ENCODE peak calls at places on chromosomes 7 and 10, in nine cellular contexts. One of them, this sample, is unnamed.

GRCh38 chr10:115624448-115624847 is 531.3 kb downstream of the ATRNL1 start:
- DNase-seq in CD4-positive, alpha-beta T cell: no peak
- DNase-seq in fibroblast of pulmonary artery: no peak
- DNase-seq in fibroblast of lung: peak; percentile 1
- DNase-seq in AG04450: no peak
- DNase-seq in cardiac muscle cell: peak; percentile 3
- DNase-seq in AG04449: no peak
- DNase-seq in GM20000: no peak
- DNase-seq in gastrocnemius medialis: no peak
- DNase-seq in this sample: no peak

GRCh38 chr7:106114735-106115383 is 2.7 kb upstream of the SYPL1 start:
- DNase-seq in CD4-positive, alpha-beta T cell: peak; percentile 21
- DNase-seq in fibroblast of pulmonary artery: no peak
- DNase-seq in fibroblast of lung: no peak
- DNase-seq in AG04450: no peak
- DNase-seq in cardiac muscle cell: no peak
- DNase-seq in AG04449: no peak
- DNase-seq in GM20000: no peak
- DNase-seq in gastrocnemius medialis: peak; percentile 53
- DNase-seq in this sample: no peak

GRCh38 chr7:15686209-15686956 is at the start of gene MEOX2:
- DNase-seq in CD4-positive, alpha-beta T cell: no peak
- DNase-seq in fibroblast of pulmonary artery: peak; percentile 52
- DNase-seq in fibroblast of lung: peak; percentile 89
- DNase-seq in AG04450: no peak
- DNase-seq in cardiac muscle cell: peak; percentile 75
- DNase-seq in AG04449: no peak
- DNase-seq in GM20000: no peak
- DNase-seq in gastrocnemius medialis: peak; percentile 75
- DNase-seq in this sample: peak; percentile 73

GRCh38 chr10:31912898-31913847 is 15.5 kb downstream of the ARHGAP12 start:
- DNase-seq in CD4-positive, alpha-beta T cell: no peak
- DNase-seq in fibroblast of pulmonary artery: no peak
- DNase-seq in fibroblast of lung: peak; percentile 79
- DNase-seq in AG04450: no peak
- DNase-seq in cardiac muscle cell: no peak
- DNase-seq in AG04449: no peak
- DNase-seq in GM20000: no peak
- DNase-seq in gastrocnemius medialis: no peak
- DNase-seq in this sample: no peak

GRCh38 chr10:118497227-118497626 is 98.2 kb downstream of the PRLHR start:
- DNase-seq in CD4-positive, alpha-beta T cell: no peak
- DNase-seq in fibroblast of pulmonary artery: no peak
- DNase-seq in fibroblast of lung: no peak
- DNase-seq in AG04450: no peak
- DNase-seq in cardiac muscle cell: no peak
- DNase-seq in AG04449: no peak
- DNase-seq in GM20000: no peak
- DNase-seq in gastrocnemius medialis: no peak
- DNase-seq in this sample: no peak

GRCh38 chr10:119516381-119517234 is 25.9 kb downstream of the RGS10 start:
- DNase-seq in CD4-positive, alpha-beta T cell: peak; percentile 64
- DNase-seq in fibroblast of pulmonary artery: no peak
- DNase-seq in fibroblast of lung: no peak
- DNase-seq in AG04450: no peak
- DNase-seq in cardiac muscle cell: peak; percentile 19
- DNase-seq in AG04449: no peak
- DNase-seq in GM20000: peak; percentile 79
- DNase-seq in gastrocnemius medialis: no peak
- DNase-seq in this sample: no peak

GRCh38 chr7:128530855-128531104 is 54.2 kb downstream of the METTL2B start:
- DNase-seq in CD4-positive, alpha-beta T cell: no peak
- DNase-seq in fibroblast of pulmonary artery: no peak
- DNase-seq in fibroblast of lung: no peak
- DNase-seq in AG04450: no peak
- DNase-seq in cardiac muscle cell: no peak
- DNase-seq in AG04449: no peak
- DNase-seq in GM20000: no peak
- DNase-seq in gastrocnemius medialis: no peak
- DNase-seq in this sample: no peak

GRCh38 chr10:36280396-36280795 is 638.3 kb upstream of the FZD8 start:
- DNase-seq in CD4-positive, alpha-beta T cell: no peak
- DNase-seq in fibroblast of pulmonary artery: peak; percentile 30
- DNase-seq in fibroblast of lung: no peak
- DNase-seq in AG04450: no peak
- DNase-seq in cardiac muscle cell: peak; percentile 44
- DNase-seq in AG04449: peak; percentile 16
- DNase-seq in GM20000: no peak
- DNase-seq in gastrocnemius medialis: no peak
- DNase-seq in this sample: no peak

GRCh38 chr7:10708447-10708846 is 265.2 kb upstream of the PHF14 start:
- DNase-seq in CD4-positive, alpha-beta T cell: no peak
- DNase-seq in fibroblast of pulmonary artery: no peak
- DNase-seq in fibroblast of lung: peak; percentile 4
- DNase-seq in AG04450: no peak
- DNase-seq in cardiac muscle cell: peak; percentile 45
- DNase-seq in AG04449: no peak
- DNase-seq in GM20000: no peak
- DNase-seq in gastrocnemius medialis: no peak
- DNase-seq in this sample: no peak

GRCh38 chr10:21953585-21954057 is 49.9 kb downstream of the DNAJC1 start:
- DNase-seq in CD4-positive, alpha-beta T cell: no peak
- DNase-seq in fibroblast of pulmonary artery: peak; percentile 79
- DNase-seq in fibroblast of lung: peak; percentile 72
- DNase-seq in AG04450: no peak
- DNase-seq in cardiac muscle cell: peak; percentile 35
- DNase-seq in AG04449: peak; percentile 1
- DNase-seq in GM20000: peak; percentile 48
- DNase-seq in gastrocnemius medialis: no peak
- DNase-seq in this sample: no peak

GRCh38 chr10:22719406-22720042 is 5.1 kb upstream of the PIP4K2A start:
- DNase-seq in CD4-positive, alpha-beta T cell: no peak
- DNase-seq in fibroblast of pulmonary artery: no peak
- DNase-seq in fibroblast of lung: no peak
- DNase-seq in AG04450: no peak
- DNase-seq in cardiac muscle cell: no peak
- DNase-seq in AG04449: no peak
- DNase-seq in GM20000: no peak
- DNase-seq in gastrocnemius medialis: no peak
- DNase-seq in this sample: no peak

GRCh38 chr7:101315336-101315735 is 6.3 kb downstream of the IFT22 start:
- DNase-seq in CD4-positive, alpha-beta T cell: peak; percentile 34
- DNase-seq in fibroblast of pulmonary artery: peak; percentile 72
- DNase-seq in fibroblast of lung: peak; percentile 62
- DNase-seq in AG04450: no peak
- DNase-seq in cardiac muscle cell: peak; percentile 54
- DNase-seq in AG04449: no peak
- DNase-seq in GM20000: peak; percentile 67
- DNase-seq in gastrocnemius medialis: no peak
- DNase-seq in this sample: no peak

GRCh38 chr10:85667638-85668233 is 698.9 kb downstream of the GRID1 start:
- DNase-seq in CD4-positive, alpha-beta T cell: no peak
- DNase-seq in fibroblast of pulmonary artery: no peak
- DNase-seq in fibroblast of lung: no peak
- DNase-seq in AG04450: no peak
- DNase-seq in cardiac muscle cell: peak; percentile 12
- DNase-seq in AG04449: no peak
- DNase-seq in GM20000: no peak
- DNase-seq in gastrocnemius medialis: no peak
- DNase-seq in this sample: no peak

GRCh38 chr10:34113504-34114225 is 701.4 kb downstream of the PARD3 start:
- DNase-seq in CD4-positive, alpha-beta T cell: no peak
- DNase-seq in fibroblast of pulmonary artery: no peak
- DNase-seq in fibroblast of lung: no peak
- DNase-seq in AG04450: no peak
- DNase-seq in cardiac muscle cell: no peak
- DNase-seq in AG04449: no peak
- DNase-seq in GM20000: no peak
- DNase-seq in gastrocnemius medialis: no peak
- DNase-seq in this sample: no peak

GRCh38 chr7:95693551-95694333 is 78.6 kb upstream of the DYNC1I1 start:
- DNase-seq in CD4-positive, alpha-beta T cell: no peak
- DNase-seq in fibroblast of pulmonary artery: peak; percentile 33
- DNase-seq in fibroblast of lung: peak; percentile 67
- DNase-seq in AG04450: no peak
- DNase-seq in cardiac muscle cell: no peak
- DNase-seq in AG04449: no peak
- DNase-seq in GM20000: no peak
- DNase-seq in gastrocnemius medialis: no peak
- DNase-seq in this sample: no peak

GRCh38 chr7:100580466-100581283 is 5.3 kb downstream of the LRCH4 start:
- DNase-seq in CD4-positive, alpha-beta T cell: no peak
- DNase-seq in fibroblast of pulmonary artery: no peak
- DNase-seq in fibroblast of lung: no peak
- DNase-seq in AG04450: no peak
- DNase-seq in cardiac muscle cell: no peak
- DNase-seq in AG04449: no peak
- DNase-seq in GM20000: no peak
- DNase-seq in gastrocnemius medialis: no peak
- DNase-seq in this sample: no peak

GRCh38 chr10:84665883-84666463 is 337.6 kb downstream of the CCSER2 start:
- DNase-seq in CD4-positive, alpha-beta T cell: no peak
- DNase-seq in fibroblast of pulmonary artery: no peak
- DNase-seq in fibroblast of lung: no peak
- DNase-seq in AG04450: no peak
- DNase-seq in cardiac muscle cell: peak; percentile 21
- DNase-seq in AG04449: no peak
- DNase-seq in GM20000: peak; percentile 36
- DNase-seq in gastrocnemius medialis: no peak
- DNase-seq in this sample: no peak

GRCh38 chr7:98372993-98373392 is 27.9 kb downstream of the BAIAP2L1 start:
- DNase-seq in CD4-positive, alpha-beta T cell: no peak
- DNase-seq in fibroblast of pulmonary artery: peak; percentile 30
- DNase-seq in fibroblast of lung: peak; percentile 60
- DNase-seq in AG04450: no peak
- DNase-seq in cardiac muscle cell: no peak
- DNase-seq in AG04449: peak; percentile 42
- DNase-seq in GM20000: no peak
- DNase-seq in gastrocnemius medialis: no peak
- DNase-seq in this sample: no peak

GRCh38 chr10:43284341-43284910 is 17.6 kb upstream of the RASGEF1A start:
- DNase-seq in CD4-positive, alpha-beta T cell: peak; percentile 35
- DNase-seq in fibroblast of pulmonary artery: peak; percentile 17
- DNase-seq in fibroblast of lung: no peak
- DNase-seq in AG04450: no peak
- DNase-seq in cardiac muscle cell: peak; percentile 74
- DNase-seq in AG04449: no peak
- DNase-seq in GM20000: no peak
- DNase-seq in gastrocnemius medialis: no peak
- DNase-seq in this sample: no peak

GRCh38 chr10:109647627-109648026 is 275.7 kb downstream of the XPNPEP1 start:
- DNase-seq in CD4-positive, alpha-beta T cell: no peak
- DNase-seq in fibroblast of pulmonary artery: no peak
- DNase-seq in fibroblast of lung: no peak
- DNase-seq in AG04450: no peak
- DNase-seq in cardiac muscle cell: no peak
- DNase-seq in AG04449: no peak
- DNase-seq in GM20000: no peak
- DNase-seq in gastrocnemius medialis: no peak
- DNase-seq in this sample: no peak
- TF ChIP-seq CTCF in CD4-positive, alpha-beta T cell: no peak
- TF ChIP-seq CTCF in fibroblast of pulmonary artery: no peak
- TF ChIP-seq CTCF in fibroblast of lung: no peak
- TF ChIP-seq CTCF in AG04450: no peak
- TF ChIP-seq CTCF in cardiac muscle cell: no peak
- TF ChIP-seq CTCF in AG04449: no peak
- TF ChIP-seq CTCF in GM20000: no peak
- TF ChIP-seq CTCF in gastrocnemius medialis: no peak
- TF ChIP-seq CTCF in this sample: no peak

GRCh38 chr10:12847361-12847975 is 154.0 kb downstream of the CCDC3 start:
- DNase-seq in CD4-positive, alpha-beta T cell: no peak
- DNase-seq in fibroblast of pulmonary artery: no peak
- DNase-seq in fibroblast of lung: no peak
- DNase-seq in AG04450: no peak
- DNase-seq in cardiac muscle cell: peak; percentile 26
- DNase-seq in AG04449: no peak
- DNase-seq in GM20000: no peak
- DNase-seq in gastrocnemius medialis: no peak
- DNase-seq in this sample: no peak
- TF ChIP-seq CTCF in CD4-positive, alpha-beta T cell: no peak
- TF ChIP-seq CTCF in fibroblast of pulmonary artery: no peak
- TF ChIP-seq CTCF in fibroblast of lung: no peak
- TF ChIP-seq CTCF in AG04450: peak; percentile 26
- TF ChIP-seq CTCF in cardiac muscle cell: peak; percentile 41
- TF ChIP-seq CTCF in AG04449: no peak
- TF ChIP-seq CTCF in GM20000: peak; percentile 35
- TF ChIP-seq CTCF in gastrocnemius medialis: no peak
- TF ChIP-seq CTCF in this sample: no peak

DNA sequence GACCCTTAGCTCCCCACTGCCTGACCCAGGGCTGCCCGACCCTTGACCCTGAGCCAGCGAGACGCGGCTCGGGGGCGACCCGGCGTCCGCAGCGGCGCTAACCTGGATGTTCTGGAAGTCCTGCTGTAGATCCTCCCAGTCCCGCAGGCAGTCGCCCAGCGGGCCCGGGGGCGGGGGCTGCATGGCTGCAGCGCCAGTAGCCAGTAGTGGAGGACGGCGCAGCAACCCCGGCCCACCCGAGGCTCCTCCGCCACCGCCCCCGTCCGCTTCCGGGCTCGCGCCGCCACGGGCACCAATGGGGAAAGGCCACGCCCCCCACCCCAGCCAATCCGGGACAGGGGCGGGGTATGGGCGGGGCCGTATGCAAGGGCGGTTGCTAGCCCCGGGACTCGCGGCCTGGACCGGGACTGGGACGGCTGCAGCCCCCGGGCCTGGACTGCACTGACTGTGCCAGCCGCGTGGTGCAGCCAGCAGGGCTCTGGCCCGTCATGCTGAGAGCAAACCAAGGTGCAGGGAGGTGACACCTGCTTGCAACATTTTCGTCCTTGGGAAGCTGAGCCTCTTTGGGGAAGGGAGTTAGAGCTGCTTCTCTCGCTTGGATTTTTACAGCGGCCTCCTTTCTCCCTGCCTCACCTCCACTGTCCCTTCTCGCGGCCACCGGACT is at the start of gene TMEM120A:
- DNase-seq in CD4-positive, alpha-beta T cell: peak; percentile 96
- DNase-seq in fibroblast of pulmonary artery: peak; percentile 94
- DNase-seq in fibroblast of lung: peak; percentile 90
- DNase-seq in AG04450: peak; percentile 70
- DNase-seq in cardiac muscle cell: peak; percentile 96
- DNase-seq in AG04449: peak; percentile 31
- DNase-seq in GM20000: peak; percentile 100
- DNase-seq in gastrocnemius medialis: peak; percentile 96
- DNase-seq in this sample: peak; percentile 97
- TF ChIP-seq CTCF in CD4-positive, alpha-beta T cell: peak; percentile 30
- TF ChIP-seq CTCF in fibroblast of pulmonary artery: no peak
- TF ChIP-seq CTCF in fibroblast of lung: peak; percentile 8
- TF ChIP-seq CTCF in AG04450: peak; percentile 14
- TF ChIP-seq CTCF in cardiac muscle cell: peak; percentile 16
- TF ChIP-seq CTCF in AG04449: peak; percentile 41
- TF ChIP-seq CTCF in GM20000: no peak
- TF ChIP-seq CTCF in gastrocnemius medialis: no peak
- TF ChIP-seq CTCF in this sample: peak; percentile 29

DNA sequence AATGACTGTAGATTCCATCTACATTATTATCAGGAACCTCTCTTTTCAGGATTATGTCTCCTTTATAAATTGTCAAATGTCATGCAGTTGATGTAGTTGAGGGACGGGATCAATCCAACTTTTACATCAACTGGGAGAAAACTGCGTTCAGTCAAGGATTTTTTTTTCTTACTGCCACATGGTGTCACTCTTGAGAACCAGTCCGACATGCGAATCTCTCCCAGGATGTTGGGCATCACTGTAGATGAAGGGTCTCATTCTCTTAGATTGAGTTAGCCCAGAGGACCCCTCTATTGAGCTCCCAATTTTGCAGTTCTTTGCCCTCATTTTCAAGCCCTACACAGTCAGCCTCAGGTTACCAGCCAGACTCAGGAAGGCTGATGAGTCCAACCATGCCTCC is 120.3 kb upstream of the PTPRZ1 start:
- DNase-seq in CD4-positive, alpha-beta T cell: no peak
- DNase-seq in fibroblast of pulmonary artery: peak; percentile 39
- DNase-seq in fibroblast of lung: peak; percentile 25
- DNase-seq in AG04450: no peak
- DNase-seq in cardiac muscle cell: peak; percentile 22
- DNase-seq in AG04449: no peak
- DNase-seq in GM20000: peak; percentile 4
- DNase-seq in gastrocnemius medialis: no peak
- DNase-seq in this sample: no peak
- TF ChIP-seq CTCF in CD4-positive, alpha-beta T cell: no peak
- TF ChIP-seq CTCF in fibroblast of pulmonary artery: peak; percentile 45
- TF ChIP-seq CTCF in fibroblast of lung: peak; percentile 21
- TF ChIP-seq CTCF in AG04450: peak; percentile 43
- TF ChIP-seq CTCF in cardiac muscle cell: peak; percentile 43
- TF ChIP-seq CTCF in AG04449: peak; percentile 34
- TF ChIP-seq CTCF in GM20000: peak; percentile 17
- TF ChIP-seq CTCF in gastrocnemius medialis: no peak
- TF ChIP-seq CTCF in this sample: no peak